ENCODE peak calls at places on chromosomes 7 and 10, in six cellular contexts. U is stimulated activated naive B cell treated with anti-CD40 and anti-IgM and Interleukin-4, amounts not matched to agents 10 μg/mL and 1 μg/mL and 100 μg/mL, for 72 hours; J is activated T-cell treated with anti-CD3 and anti-CD28 coated beads, Interleukin-2, amount 50 U/mL, for 48 hours; X is stimulated activated CD8-positive, alpha-beta memory T cell treated with anti-CD3 and anti-CD28 coated beads, Interleukin-4, amount 100 ng/mL, for 1 hour; M is RKO; C is NCI-H510A treated with DMSO at 0.1 percent for 48 hours. P is an unnamed sample.

GRCh38 chr10:31782701-31783100 is 145.9 kb downstream of the ARHGAP12 start:
- DNase-seq in U (no peak), J (no peak), X (no peak), M (no peak), C (no peak), P (no peak)

GRCh38 chr10:92419740-92420553 is 129.0 kb downstream of the MARCHF5 start:
- DNase-seq in U (no peak), J (peak; percentile 23), X (no peak), M (no peak), C (no peak), P (peak; percentile 37)

GRCh38 chr10:93746844-93747284 is 10.9 kb upstream of the LGI1 start:
- DNase-seq in U (no peak), J (no peak), X (no peak), M (peak; percentile 59), C (peak; percentile 54), P (peak; percentile 22)

GRCh38 chr10:83965473-83965872 is 173.8 kb upstream of the GHITM start:
- DNase-seq in U (no peak), J (no peak), X (no peak), M (no peak), C (no peak), P (no peak)

GRCh38 chr7:108499575-108499974 is 26.4 kb downstream of the PNPLA8 start:
- DNase-seq in U (no peak), J (no peak), X (no peak), M (no peak), C (no peak), P (no peak)

GRCh38 chr10:86653987-86654386 is 360 bp upstream of the OPN4 start:
- DNase-seq in U (no peak), J (no peak), X (no peak), M (no peak), C (no peak), P (peak; percentile 0)

GRCh38 chr7:44177570-44178131 is 11.6 kb downstream of the GCK start:
- DNase-seq in U (no peak), J (no peak), X (no peak), M (no peak), C (no peak), P (no peak)

GRCh38 chr10:10394933-10395658 is 622.6 kb upstream of the CELF2 start:
- DNase-seq in U (no peak), J (no peak), X (no peak), M (no peak), C (no peak), P (no peak)

GRCh38 chr7:32316831-32317230 is 173.3 kb downstream of the LSM5 start:
- DNase-seq in U (no peak), J (no peak), X (no peak), M (no peak), C (no peak), P (no peak)

GRCh38 chr10:133464582-133465031 is 10.9 kb downstream of the SCART1 start:
- DNase-seq in U (no peak), J (no peak), X (no peak), M (no peak), C (no peak), P (no peak)

GRCh38 chr10:60140681-60141632 is 234.6 kb upstream of the CCDC6 start:
- DNase-seq in U (no peak), J (no peak), X (no peak), M (no peak), C (peak; percentile 80), P (peak; percentile 70)

GRCh38 chr7:145599376-145599775 is 517.2 kb upstream of the CNTNAP2 start:
- DNase-seq in U (no peak), J (no peak), X (no peak), M (no peak), C (no peak), P (no peak)

GRCh38 chr10:121702351-121703320 is 104.4 kb upstream of the FGFR2 start:
- DNase-seq in U (no peak), J (no peak), X (no peak), M (peak; percentile 81), C (no peak), P (no peak)